ENCODE peak calls at places on chromosomes 5 and 9, in eight cellular contexts. W, A, M, L, R, G, E and D are unnamed samples. For H3K9me3, the result is how much of the 10 kb centered on the place peaks cover.

GRCh38 chr9:107330420-107330819 is 47.3 kb downstream of the RAD23B start:
- DNase-seq in W (no peak), A (no peak), M (no peak), L (no peak), R (no peak), G (no peak), E (no peak), D (no peak)

GRCh38 chr5:98309785-98310566 is 463.5 kb upstream of the RGMB start:
- DNase-seq in W (no peak), A (no peak), M (peak), L (no peak), R (peak), G (peak), E (no peak), D (no peak)

GRCh38 chr5:143409972-143410371 is 6.5 kb upstream of the NR3C1 start:
- DNase-seq in W (no peak), A (no peak), M (no peak), L (no peak), R (no peak), G (no peak), E (no peak), D (no peak)

GRCh38 chr5:50792845-50793244 is 126.4 kb downstream of the PARP8 start:
- DNase-seq in W (no peak), A (no peak), M (no peak), L (no peak), R (no peak), G (no peak), E (no peak), D (no peak)

GRCh38 chr5:147446528-147446927 is 63.3 kb downstream of the DPYSL3 start:
- DNase-seq in W (no peak), A (no peak), M (no peak), L (no peak), R (peak), G (peak), E (no peak), D (no peak)

GRCh38 chr5:90379652-90380051 is 29.9 kb downstream of the CETN3 start:
- DNase-seq in W (no peak), A (no peak), M (no peak), L (no peak), R (peak), G (no peak), E (no peak), D (no peak)

GRCh38 chr9:99056876-99057664 is 47.8 kb upstream of the TGFBR1 start:
- DNase-seq in W (no peak), A (no peak), M (no peak), L (no peak), R (no peak), G (peak), E (no peak), D (no peak)

GRCh38 chr9:126420643-126421564 is 94.3 kb downstream of the MVB12B start:
- DNase-seq in W (no peak), A (no peak), M (no peak), L (no peak), R (no peak), G (peak), E (no peak), D (no peak)

GRCh38 chr5:177335043-177335700 is 16.3 kb downstream of the LMAN2 start:
- DNase-seq in W (no peak), A (no peak), M (no peak), L (no peak), R (no peak), G (no peak), E (no peak), D (no peak)

GRCh38 chr5:111930905-111931461 is 174.0 kb upstream of the NREP start:
- DNase-seq in W (no peak), A (no peak), M (no peak), L (no peak), R (no peak), G (peak), E (no peak), D (no peak)

GRCh38 chr9:89077519-89077918 is 86.3 kb downstream of the S1PR3 start:
- DNase-seq in W (no peak), A (no peak), M (no peak), L (no peak), R (peak), G (no peak), E (peak), D (no peak)

GRCh38 chr9:87518702-87519335 is 21.2 kb downstream of the DAPK1 start:
- DNase-seq in W (peak), A (peak), M (no peak), L (peak), R (peak), G (no peak), E (peak), D (no peak)

GRCh38 chr5:56632939-56633338 is 182.4 kb upstream of the MAP3K1 start:
- DNase-seq in W (no peak), A (no peak), M (no peak), L (no peak), R (no peak), G (no peak), E (no peak), D (no peak)

GRCh38 chr5:157471709-157472108 is 11.7 kb downstream of the NIPAL4 start:
- DNase-seq in W (no peak), A (no peak), M (no peak), L (no peak), R (peak), G (peak), E (no peak), D (no peak)

GRCh38 chr5:88687253-88687955 is 195.6 kb downstream of the MEF2C start:
- DNase-seq in W (no peak), A (no peak), M (no peak), L (no peak), R (no peak), G (no peak), E (no peak), D (no peak)

GRCh38 chr5:66171349-66172344 is 27.5 kb downstream of the SREK1 start:
- DNase-seq in W (peak), A (no peak), M (peak), L (no peak), R (peak), G (peak), E (no peak), D (no peak)

GRCh38 chr5:57386958-57387357 is 95.7 kb downstream of the ACTBL2 start:
- DNase-seq in W (no peak), A (no peak), M (no peak), L (no peak), R (peak), G (peak), E (no peak), D (no peak)

GRCh38 chr5:157744055-157745011 is 821 bp downstream of the LSM11 start:
- DNase-seq in W (peak), A (peak), M (peak), L (peak), R (no peak), G (no peak), E (no peak), D (peak)

GRCh38 chr9:36207546-36208012 is 16.9 kb downstream of the CLTA start:
- DNase-seq in W (no peak), A (no peak), M (no peak), L (no peak), R (no peak), G (peak), E (no peak), D (no peak)

GRCh38 chr5:20129491-20129890 is 141.5 kb upstream of the CDH18 start:
- DNase-seq in W (no peak), A (no peak), M (no peak), L (no peak), R (peak), G (no peak), E (no peak), D (no peak)

GRCh38 chr5:62432618-62433064 is 20.1 kb downstream of the IPO11 start:
- DNase-seq in W (no peak), A (no peak), M (no peak), L (no peak), R (no peak), G (no peak), E (no peak), D (no peak)

GRCh38 chr9:106467113-106467846 is 395.7 kb upstream of the ZNF462 start:
- DNase-seq in W (no peak), A (no peak), M (no peak), L (no peak), R (peak), G (no peak), E (no peak), D (no peak)

GRCh38 chr9:20373263-20373662 is 249.0 kb downstream of the MLLT3 start:
- DNase-seq in W (no peak), A (no peak), M (no peak), L (no peak), R (no peak), G (no peak), E (no peak), D (no peak)

DNA sequence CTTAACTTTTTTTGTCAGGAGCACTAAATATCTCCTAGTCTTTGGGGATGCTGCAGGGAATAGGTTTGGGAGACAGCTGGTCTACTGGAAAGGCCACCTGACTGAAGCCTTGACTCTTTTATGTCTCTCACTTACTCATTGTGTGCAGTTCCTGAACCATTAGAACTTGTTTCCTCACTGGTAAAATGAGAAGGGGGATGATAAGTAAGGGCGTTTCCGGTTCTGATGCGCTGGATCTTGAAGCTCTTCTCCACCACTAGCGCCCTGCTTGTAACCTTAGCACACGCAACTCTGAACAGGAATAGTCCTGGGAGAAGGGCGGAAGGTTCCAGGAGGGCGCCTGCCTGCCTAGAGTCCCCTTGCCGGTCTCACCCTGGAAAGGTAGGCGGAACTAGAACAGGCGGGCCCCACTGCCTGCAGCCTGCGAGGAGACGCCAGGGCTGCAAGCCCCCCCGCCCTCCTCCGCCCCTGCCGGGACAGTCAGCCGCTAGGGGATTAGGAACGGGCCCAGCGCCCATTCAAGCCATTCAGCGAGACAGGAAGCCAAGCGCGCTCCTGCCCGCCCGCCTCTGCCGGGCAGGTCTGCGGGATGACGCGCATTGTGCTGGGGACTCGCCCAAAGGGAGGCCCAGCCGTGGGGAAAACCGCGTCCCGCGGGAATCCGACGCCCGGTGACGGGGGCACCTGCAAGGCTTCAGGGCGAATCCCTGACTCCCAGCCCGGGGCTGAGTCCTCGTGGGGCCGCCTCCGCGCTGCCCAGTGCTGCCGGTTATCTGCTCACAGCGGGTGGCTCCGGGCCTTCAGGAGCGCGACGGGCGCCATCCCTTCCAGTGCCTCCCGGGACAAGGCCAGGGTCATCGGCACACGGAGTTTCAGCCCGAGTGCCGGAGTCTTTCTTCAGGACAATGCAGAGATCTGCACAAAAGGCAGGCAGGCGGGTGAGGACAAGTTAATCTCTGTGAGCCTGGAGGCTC is 44.0 kb upstream of the XPA start:
- DNase-seq in W (peak), A (peak), M (peak), L (peak), R (peak), G (peak), E (peak), D (peak)
- TF ChIP-seq CTCF in W (no peak), A (no peak), M (no peak), L (no peak), R (no peak), G (no peak), E (peak), D (no peak)

GRCh38 chr5:124206540-124206939 is 539.9 kb downstream of the ZNF608 start:
- DNase-seq in W (no peak), A (no peak), M (no peak), L (no peak), R (no peak), G (no peak), E (no peak), D (no peak)
- H3K9me3 ChIP-seq in W (under half), A (under half), M (under half), L (under half), R (under half), G (under half), E (under half), D (under half)

GRCh38 chr5:61289241-61289640 is 42.8 kb upstream of the ZSWIM6 start:
- DNase-seq in W (no peak), A (no peak), M (no peak), L (no peak), R (no peak), G (no peak), E (no peak), D (no peak)
- H3K27ac ChIP-seq in W (no peak), A (no peak), M (peak), L (no peak), R (no peak), G (no peak), E (no peak), D (no peak)

GRCh38 chr5:31347558-31347905 is 154.0 kb downstream of the CDH6 start:
- DNase-seq in W (no peak), A (no peak), M (no peak), L (no peak), R (no peak), G (no peak), E (no peak), D (no peak)

GRCh38 chr5:31346896-31347557 is 153.5 kb downstream of the CDH6 start:
- DNase-seq in W (no peak), A (no peak), M (no peak), L (no peak), R (no peak), G (peak), E (no peak), D (no peak)

GRCh38 chr5:31343946-31344345 is 150.5 kb downstream of the CDH6 start:
- DNase-seq in W (no peak), A (no peak), M (no peak), L (no peak), R (no peak), G (no peak), E (no peak), D (no peak)
- TF ChIP-seq CTCF in W (no peak), A (no peak), M (no peak), L (no peak), R (no peak), G (no peak), E (no peak), D (no peak)

GRCh38 chr5:77636423-77637169 is 1.9 kb downstream of the OTP start:
- DNase-seq in W (no peak), A (no peak), M (no peak), L (no peak), R (no peak), G (no peak), E (no peak), D (no peak)
- H3K9me3 ChIP-seq in W (under half), A (under half), M (under half), L (under half), R (under half), G (under half), E (under half), D (under half)

GRCh38 chr9:81851340-81851739 is 76.9 kb upstream of the SPATA31D4 start:
- DNase-seq in W (no peak), A (no peak), M (no peak), L (no peak), R (no peak), G (no peak), E (no peak), D (no peak)
- H3K27ac ChIP-seq in W (no peak), A (no peak), M (no peak), L (peak), R (no peak), G (no peak), E (no peak), D (no peak)

DNA sequence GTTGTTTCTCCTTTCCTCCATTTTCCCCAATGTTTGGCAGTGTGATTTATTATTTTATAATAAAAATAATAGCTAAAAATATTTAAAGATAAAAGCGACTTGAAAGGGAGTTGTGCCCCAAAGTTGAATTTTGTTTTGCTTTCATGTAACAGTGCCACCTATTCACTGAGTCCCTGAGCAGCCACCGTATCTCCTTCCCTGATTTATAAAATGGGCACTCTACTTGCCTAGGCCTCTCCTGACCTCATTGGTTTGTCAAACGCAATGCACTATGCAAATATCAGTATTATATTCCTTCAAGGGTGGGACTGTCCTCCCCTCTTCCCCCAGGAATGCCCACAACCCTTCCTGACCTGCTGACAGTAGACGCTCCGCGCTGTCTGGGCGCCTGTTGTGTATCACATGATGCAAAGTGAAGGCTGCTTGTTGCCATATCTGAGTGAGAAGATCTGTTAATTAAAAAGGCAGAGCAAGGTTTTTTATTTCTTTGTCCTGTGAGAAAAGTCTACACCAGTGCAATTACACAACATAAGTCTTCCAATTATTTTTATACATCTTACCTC is 81.4 kb downstream of the TTC39B start:
- DNase-seq in W (no peak), A (no peak), M (no peak), L (no peak), R (no peak), G (no peak), E (no peak), D (no peak)
- TF ChIP-seq CTCF in W (no peak), A (no peak), M (no peak), L (no peak), R (no peak), G (no peak), E (no peak), D (no peak)